ENCODE peak calls at places on chromosomes 4 and X, in six cellular contexts. A is NT2/D1, D is fibroblast of lung, E is GM23248, G is endodermal cell, K is cardiac muscle cell. R is an unnamed sample. For H3K9me3, the result is how much of the 10 kb centered on the place peaks cover.

GRCh38 chrX:9530848-9531274 is 66.0 kb downstream of the TBL1X start:
- DNase-seq in A (peak), D (peak), E (peak), G (peak), K (peak), R (peak)

GRCh38 chrX:37803057-37803456 is 23.2 kb downstream of the CYBB start:
- DNase-seq in A (no peak), D (no peak), E (no peak), G (no peak), K (no peak), R (no peak)

GRCh38 chrX:8726031-8726652 is 5.8 kb downstream of the ANOS1 start:
- DNase-seq in A (no peak), D (peak), E (peak), G (peak), K (no peak), R (peak)

GRCh38 chr4:109977854-109978501 is 65.3 kb downstream of the EGF start:
- DNase-seq in A (no peak), D (peak), E (peak), G (no peak), K (peak), R (peak)

GRCh38 chrX:81301877-81302276 is 100.0 kb downstream of the SH3BGRL start:
- DNase-seq in A (no peak), D (peak), E (no peak), G (no peak), K (peak), R (peak)

GRCh38 chrX:65528705-65529340 is 5.8 kb downstream of the LAS1L start:
- DNase-seq in A (peak), D (peak), E (peak), G (peak), K (peak), R (peak)

GRCh38 chrX:112941209-112941788 is 100.7 kb upstream of the AMOT start:
- DNase-seq in A (no peak), D (no peak), E (no peak), G (no peak), K (no peak), R (peak)

GRCh38 chr4:151199496-151200190 is 77.3 kb upstream of the PRSS48 start:
- DNase-seq in A (no peak), D (no peak), E (peak), G (no peak), K (no peak), R (no peak)

GRCh38 chr4:72218953-72219352 is 187.2 kb downstream of the NPFFR2 start:
- DNase-seq in A (no peak), D (no peak), E (peak), G (no peak), K (no peak), R (no peak)

GRCh38 chrX:17860811-17861495 is at the start of gene RAI2:
- DNase-seq in A (no peak), D (no peak), E (no peak), G (peak), K (no peak), R (no peak)
- H3K4me3 ChIP-seq in A (peak), D (peak), E (peak), G (peak), K (peak), R (peak)

GRCh38 chr4:135598151-135598550 is 1396.6 kb upstream of the PABPC4L start:
- DNase-seq in A (no peak), D (peak), E (no peak), G (no peak), K (no peak), R (no peak)
- H3K9me3 ChIP-seq in A (under half), D (under half), E (under half), G (half or more), K (under half), R (under half)

GRCh38 chr4:576991-577498 is 950 bp upstream of the TMEM271 start:
- DNase-seq in A (peak), D (no peak), E (peak), G (no peak), K (no peak), R (no peak)
- H3K4me3 ChIP-seq in A (peak), D (no peak), E (no peak), G (no peak), K (no peak), R (no peak)

GRCh38 chrX:254630-255215 is 26.5 kb upstream of the PLCXD1 start:
- DNase-seq in A (no peak), D (no peak), E (no peak), G (peak), K (no peak), R (no peak)

GRCh38 chrX:258291-259040 is 22.7 kb upstream of the PLCXD1 start:
- DNase-seq in A (no peak), D (no peak), E (no peak), G (peak), K (no peak), R (no peak)

GRCh38 chrX:255923-256331 is 25.3 kb upstream of the PLCXD1 start:
- DNase-seq in A (no peak), D (no peak), E (no peak), G (peak), K (no peak), R (no peak)

GRCh38 chrX:259692-260355 is 21.4 kb upstream of the PLCXD1 start:
- DNase-seq in A (no peak), D (no peak), E (no peak), G (peak), K (no peak), R (no peak)

DNA sequence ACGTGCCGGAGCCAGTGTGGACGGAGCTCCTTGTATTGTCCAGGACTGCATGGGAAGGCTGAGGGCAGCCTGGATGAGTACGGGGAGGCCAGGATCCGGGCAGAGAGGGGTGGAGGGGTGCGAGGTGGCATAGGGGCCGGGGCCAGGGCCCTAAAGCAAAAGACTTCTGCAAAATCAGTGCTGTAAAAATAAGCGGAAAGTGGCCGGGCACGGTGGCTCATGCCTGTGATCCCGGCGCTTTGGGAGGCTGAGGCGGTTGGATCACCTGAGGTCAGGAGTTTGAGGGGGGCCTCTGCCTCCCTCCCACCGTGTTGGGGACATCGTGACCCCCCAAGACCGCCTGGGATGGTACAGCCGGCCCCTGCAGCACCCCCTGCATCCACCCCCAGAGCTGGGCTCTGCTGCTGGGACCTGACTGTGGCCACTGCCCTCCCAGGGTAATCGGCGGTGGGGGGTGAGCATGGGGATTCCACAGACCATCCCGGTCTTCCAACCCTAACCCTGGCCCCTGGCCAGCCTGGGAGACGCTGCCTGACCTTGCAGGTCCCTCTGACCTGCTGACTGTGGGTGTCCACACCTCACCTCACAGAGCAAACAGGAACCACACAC is 23.4 kb upstream of the PLCXD1 start:
- DNase-seq in A (no peak), D (no peak), E (no peak), G (peak), K (no peak), R (no peak)
- H3K9me3 ChIP-seq in A (under half), D (under half), E (under half), G (under half), K (under half), R (under half)

DNA sequence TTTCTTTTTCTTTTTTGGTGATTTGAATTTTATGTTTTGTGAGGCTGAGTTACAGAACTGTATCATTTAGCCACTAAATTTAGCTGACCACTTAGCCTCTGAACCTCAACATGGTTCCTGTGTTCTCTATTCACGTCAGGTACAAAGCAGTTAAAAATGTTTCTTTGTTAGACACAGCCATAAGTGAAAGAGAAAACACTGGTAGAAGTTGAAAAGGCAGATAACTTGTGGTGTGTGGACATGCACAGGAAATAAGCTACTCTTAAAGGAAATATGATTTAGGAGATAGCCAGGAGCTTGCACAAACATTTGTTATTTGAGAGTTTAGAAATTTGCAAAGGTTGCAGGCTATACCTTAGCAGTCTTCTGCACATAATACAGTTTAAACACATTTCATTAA is 171.0 kb upstream of the RPS6KA3 start:
- DNase-seq in A (no peak), D (no peak), E (no peak), G (no peak), K (peak), R (no peak)
- H3K4me3 ChIP-seq in A (no peak), D (no peak), E (no peak), G (no peak), K (no peak), R (no peak)

DNA sequence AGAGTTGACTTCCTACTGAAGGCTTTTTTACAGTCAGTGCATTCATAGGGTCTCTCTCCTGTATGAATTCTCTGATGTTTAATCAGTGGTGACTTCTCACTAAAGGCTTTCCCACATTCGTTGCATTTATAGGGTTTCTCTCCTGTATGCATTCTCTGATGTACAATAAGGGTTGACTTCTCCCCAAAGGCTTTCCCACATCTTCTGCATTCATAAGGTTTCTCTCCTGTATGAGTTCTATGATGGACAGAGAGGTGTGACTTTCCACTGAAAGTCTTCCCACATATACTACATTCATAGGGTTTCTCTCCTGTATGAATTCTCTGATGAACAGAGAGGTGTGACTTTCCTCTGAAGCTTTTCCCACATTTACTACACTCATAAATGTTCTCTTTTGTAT is 45.2 kb downstream of the ZNF674 start:
- DNase-seq in A (no peak), D (no peak), E (peak), G (no peak), K (no peak), R (no peak)
- H3K9me3 ChIP-seq in A (half or more), D (under half), E (under half), G (under half), K (under half), R (under half)

R was measured in PC-3.